ENCODE peak calls at places on chromosomes 5 and 9, in four cellular contexts. R, B, V and U are unnamed samples.

GRCh38 chr9:125243792-125244260 is 2.7 kb upstream of the HSPA5 start:
- DNase-seq in R (no peak), B (no peak), V (no peak), U (no peak)

GRCh38 chr5:142915840-142916424 is 145.8 kb downstream of the ARHGAP26 start:
- DNase-seq in R (peak; percentile 51), B (peak; percentile 67), V (peak; percentile 27), U (peak; percentile 63)

GRCh38 chr5:175032741-175033151 is 308.4 kb downstream of the MSX2 start:
- DNase-seq in R (no peak), B (no peak), V (no peak), U (no peak)

GRCh38 chr9:134594376-134594941 is 47.1 kb upstream of the COL5A1 start:
- DNase-seq in R (no peak), B (no peak), V (no peak), U (no peak)

GRCh38 chr5:59873113-59873512 is 20.4 kb downstream of the PDE4D start:
- DNase-seq in R (no peak), B (no peak), V (peak; percentile 50), U (no peak)

GRCh38 chr5:63245271-63245670 is 666.7 kb downstream of the LRRC70 start:
- DNase-seq in R (no peak), B (no peak), V (no peak), U (peak; percentile 60)

GRCh38 chr5:65305913-65306312 is 175.8 kb downstream of the ADAMTS6 start:
- DNase-seq in R (no peak), B (no peak), V (peak; percentile 82), U (peak; percentile 59)

GRCh38 chr5:160161626-160162025 is 42.4 kb upstream of the PWWP2A start:
- DNase-seq in R (no peak), B (no peak), V (no peak), U (no peak)

GRCh38 chr9:75624984-75625383 is 265.5 kb upstream of the PCSK5 start:
- DNase-seq in R (no peak), B (no peak), V (no peak), U (no peak)

GRCh38 chr5:100430268-100430900 is 104.8 kb upstream of the FAM174A start:
- DNase-seq in R (peak; percentile 15), B (peak; percentile 58), V (peak; percentile 56), U (peak; percentile 71)

GRCh38 chr5:65808261-65808741 is 86.3 kb downstream of the NLN start:
- DNase-seq in R (no peak), B (no peak), V (no peak), U (no peak)

GRCh38 chr5:107104774-107105050 is 566.0 kb downstream of the EFNA5 start:
- DNase-seq in R (peak; percentile 28), B (no peak), V (no peak), U (peak; percentile 40)

GRCh38 chr5:81552844-81553569 is 159.1 kb upstream of the ACOT12 start:
- DNase-seq in R (no peak), B (no peak), V (no peak), U (peak; percentile 6)

GRCh38 chr5:95084757-95085156 is 200.1 kb downstream of the MCTP1 start:
- DNase-seq in R (no peak), B (no peak), V (no peak), U (peak; percentile 59)

GRCh38 chr5:79143684-79144379 is 32.2 kb downstream of the BHMT start:
- DNase-seq in R (no peak), B (no peak), V (peak; percentile 5), U (peak; percentile 86)

GRCh38 chr5:37501152-37501551 is 122.0 kb downstream of the WDR70 start:
- DNase-seq in R (no peak), B (no peak), V (peak; percentile 45), U (peak; percentile 77)

DNA sequence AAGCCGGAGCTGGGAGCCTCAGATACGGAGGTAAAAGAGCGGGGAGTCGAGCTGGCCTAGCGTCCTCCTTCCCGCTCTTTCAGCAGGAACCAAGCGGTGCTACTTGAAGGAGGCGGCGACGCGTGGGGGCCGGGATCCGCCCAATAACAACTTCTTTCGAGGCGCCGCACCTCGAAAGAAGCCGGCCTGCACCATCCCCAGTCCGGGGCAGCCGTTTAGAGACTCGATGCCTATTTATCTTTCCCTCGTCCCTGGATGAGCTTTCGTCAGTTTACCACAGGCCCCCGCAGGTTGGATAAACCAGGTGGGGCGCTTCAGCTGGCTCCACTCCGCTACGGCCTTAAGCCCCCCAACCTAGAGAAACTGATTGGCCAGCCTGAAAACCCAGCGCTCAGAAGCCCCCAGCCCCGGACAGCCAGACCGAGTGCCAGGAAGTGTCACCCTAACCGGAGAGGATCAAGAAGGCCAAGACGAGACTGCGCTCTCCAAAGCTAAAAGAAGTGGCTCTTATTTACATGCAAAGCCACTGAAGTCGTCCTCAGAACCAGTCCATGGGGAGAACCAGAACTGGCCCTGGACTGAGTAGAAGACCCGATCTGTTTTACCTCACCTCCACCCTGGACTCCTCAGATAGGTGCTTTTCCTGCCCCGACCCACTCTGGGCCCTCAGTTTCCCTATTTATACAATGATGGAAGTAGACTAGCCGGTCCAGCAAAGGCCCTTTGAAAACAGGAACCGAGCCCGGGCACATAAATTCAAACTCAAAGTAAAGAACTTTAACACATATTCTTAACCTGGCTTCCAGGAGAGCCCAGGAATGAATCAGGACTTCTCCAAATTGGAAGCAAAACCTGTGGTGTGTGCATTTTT is 1.4 kb downstream of the HAND1 start:
- DNase-seq in R (no peak), B (peak; percentile 66), V (no peak), U (no peak)
- TF ChIP-seq EZH2 in R (no peak), B (no peak), V (peak; percentile 6), U (no peak)

GRCh38 chr5:128537999-128538248 is at the start of gene FBN2:
- DNase-seq in R (no peak), B (no peak), V (no peak), U (no peak)
- TF ChIP-seq EZH2 in R (no peak), B (no peak), V (no peak), U (no peak)

DNA sequence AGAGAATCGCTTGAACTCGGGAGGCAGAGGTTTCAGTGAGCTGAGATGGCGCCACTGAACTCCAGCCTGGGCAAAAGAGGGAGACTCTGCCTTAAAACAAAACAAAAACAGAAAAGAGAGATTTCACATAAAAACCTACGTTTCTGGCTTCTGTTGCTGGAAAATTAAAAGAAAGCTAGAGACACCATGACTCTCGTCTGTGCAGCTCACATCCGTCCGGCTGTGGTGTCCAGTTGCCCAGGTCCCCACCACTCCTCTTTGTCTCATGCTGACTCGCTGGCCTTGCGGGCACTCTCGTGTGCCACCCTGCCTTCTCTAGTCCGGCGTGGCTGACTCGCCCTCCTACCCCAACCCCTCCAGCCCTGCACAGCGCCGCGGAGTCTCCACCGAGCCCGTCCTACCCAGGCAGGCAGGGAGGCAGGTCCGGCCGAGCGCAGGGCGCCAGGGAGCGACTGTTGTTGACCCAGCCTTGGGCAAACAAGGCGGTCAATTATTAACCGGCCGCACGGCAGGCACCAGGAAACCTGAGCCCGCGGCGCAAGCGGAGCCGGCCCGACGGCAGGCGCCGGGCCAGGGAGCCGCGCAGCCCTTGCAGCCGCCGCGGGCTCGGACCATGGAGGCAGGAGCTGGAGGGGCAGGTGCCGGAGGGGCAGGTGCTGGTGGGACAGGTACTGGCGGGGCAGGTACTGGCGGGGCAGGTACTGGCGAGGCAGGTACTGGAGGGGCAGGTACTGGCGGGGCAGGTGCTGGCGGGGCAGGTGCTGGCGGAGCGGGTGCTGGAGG is at the start of gene PRRT1B:
- DNase-seq in R (no peak), B (no peak), V (no peak), U (peak; percentile 85)
- TF ChIP-seq EZH2 in R (no peak), B (no peak), V (peak; percentile 91), U (no peak)

DNA sequence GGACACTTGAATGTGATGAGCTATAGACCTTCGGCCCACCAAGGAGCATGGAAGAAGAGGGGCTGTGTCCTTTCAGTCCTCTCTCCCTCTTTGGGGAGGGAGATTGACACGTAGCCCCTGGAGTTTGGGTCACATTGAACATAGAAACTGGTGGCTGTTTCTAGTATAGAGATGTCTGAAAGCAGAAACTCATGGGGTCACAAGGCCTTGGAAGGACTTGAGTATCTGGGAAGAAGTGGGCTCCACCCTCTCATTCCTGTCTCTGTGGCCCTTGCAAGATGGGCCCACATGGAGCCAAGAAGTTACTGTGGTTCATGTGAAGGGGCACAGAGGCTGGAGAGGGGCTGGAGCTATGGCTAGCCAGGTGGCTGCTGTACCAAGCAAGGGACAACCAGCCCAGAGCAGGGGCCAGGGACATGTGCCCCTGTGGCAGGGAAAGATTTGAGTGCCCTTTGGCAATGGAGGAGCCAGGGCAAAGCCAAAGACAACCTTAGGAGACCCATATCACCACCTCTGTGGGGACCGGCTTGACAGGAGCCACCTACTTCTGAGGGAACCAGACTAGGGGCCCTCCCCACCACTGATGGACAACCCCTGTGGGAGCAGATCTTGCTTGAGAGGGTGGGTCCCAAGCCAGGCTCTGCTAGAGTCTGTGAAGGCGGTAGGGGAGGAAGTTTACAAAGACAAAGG is 12.8 kb upstream of the ANGPTL2 start:
- DNase-seq in R (no peak), B (no peak), V (no peak), U (no peak)
- TF ChIP-seq EZH2 in R (no peak), B (no peak), V (no peak), U (no peak)

DNA sequence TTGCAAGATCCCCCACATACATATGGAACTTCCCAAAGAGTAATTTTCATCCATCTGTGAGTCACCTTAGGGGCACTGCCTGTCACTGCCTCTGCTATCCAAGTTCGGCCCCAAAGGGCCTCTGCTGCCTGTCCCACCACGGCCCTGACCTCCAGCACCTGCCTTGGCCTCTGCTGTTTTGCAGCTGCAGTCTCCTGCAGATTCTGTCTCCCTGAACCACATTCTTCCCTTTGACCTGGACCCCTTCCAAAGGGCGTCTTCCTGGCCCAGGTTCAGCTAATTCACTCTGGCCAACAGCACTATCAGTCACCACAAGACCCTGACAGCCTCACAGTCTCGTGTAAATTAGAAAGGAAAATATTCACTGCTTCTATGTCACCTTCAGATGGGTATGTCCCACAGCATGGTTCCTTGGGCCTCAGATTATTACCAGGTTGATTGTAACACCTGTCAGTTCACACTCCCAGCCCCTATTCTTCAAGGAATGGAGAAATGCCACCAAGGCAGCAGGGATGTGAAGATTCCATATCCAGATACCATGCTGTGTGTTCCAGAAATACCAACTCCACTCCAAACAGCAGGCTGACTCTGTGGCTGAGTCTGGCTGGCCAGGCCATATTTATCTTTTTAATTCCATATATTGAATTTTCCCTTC is 479.3 kb downstream of the ARHGEF28 start:
- DNase-seq in R (no peak), B (no peak), V (no peak), U (no peak)
- TF ChIP-seq EZH2 in R (no peak), B (no peak), V (no peak), U (no peak)

DNA sequence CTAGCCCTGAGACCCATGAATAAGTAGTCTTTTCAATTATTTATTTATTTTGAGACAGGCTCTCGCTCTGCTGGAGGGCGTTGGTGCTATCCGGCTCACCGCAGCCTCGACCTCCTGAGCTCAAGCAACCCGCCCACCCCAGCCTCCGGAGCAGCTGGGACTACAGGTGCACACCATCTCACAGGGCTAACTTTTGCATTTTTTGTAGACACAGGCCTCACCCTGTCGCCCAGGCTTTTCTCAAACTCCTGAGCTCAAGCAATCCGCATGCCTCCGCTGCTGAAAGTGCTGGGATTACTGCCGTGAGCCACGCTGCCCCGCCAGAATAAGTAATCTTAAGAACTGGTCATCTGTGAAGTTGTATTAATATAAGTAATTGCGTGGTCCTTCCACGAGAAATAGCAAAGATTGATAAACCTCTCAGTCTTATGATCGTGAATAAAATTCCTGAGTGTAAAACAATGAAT is 1.6 kb downstream of the ANXA2R start:
- DNase-seq in R (no peak), B (peak; percentile 51), V (peak; percentile 91), U (peak; percentile 64)
- TF ChIP-seq EZH2 in R (no peak), B (peak; percentile 16), V (no peak), U (no peak)

GRCh38 chr9:137045294-137046093 is 483 bp downstream of the NPDC1 start:
- DNase-seq in R (no peak), B (peak; percentile 76), V (peak; percentile 40), U (peak; percentile 25)
- TF ChIP-seq EZH2 in R (no peak), B (peak; percentile 49), V (no peak), U (no peak)